ENCODE peak calls at places on chromosomes 4 and X, in seven cellular contexts. One of them, this sample, is unnamed.

GRCh38 chr4:54558889-54559682 is 98.7 kb upstream of the KIT start:
- DNase-seq in trophoblast cell: no peak
- DNase-seq in H9: no peak
- DNase-seq in IMR-90: no peak
- DNase-seq in mesendoderm: no peak
- DNase-seq in mesenchymal stem cell: no peak
- DNase-seq in neuronal stem cell: no peak
- DNase-seq in this sample: no peak

GRCh38 chr4:25663778-25664177 is 8.1 kb downstream of the SLC34A2 start:
- DNase-seq in trophoblast cell: no peak
- DNase-seq in H9: no peak
- DNase-seq in IMR-90: no peak
- DNase-seq in mesendoderm: no peak
- DNase-seq in mesenchymal stem cell: no peak
- DNase-seq in neuronal stem cell: no peak
- DNase-seq in this sample: no peak

GRCh38 chr4:3373468-3373867 is 68.3 kb upstream of the HGFAC start:
- DNase-seq in trophoblast cell: no peak
- DNase-seq in H9: no peak
- DNase-seq in IMR-90: no peak
- DNase-seq in mesendoderm: no peak
- DNase-seq in mesenchymal stem cell: no peak
- DNase-seq in neuronal stem cell: no peak
- DNase-seq in this sample: no peak

GRCh38 chrX:136192839-136193414 is 45.6 kb downstream of the FHL1 start:
- DNase-seq in trophoblast cell: no peak
- DNase-seq in H9: no peak
- DNase-seq in IMR-90: peak
- DNase-seq in mesendoderm: no peak
- DNase-seq in mesenchymal stem cell: no peak
- DNase-seq in neuronal stem cell: no peak
- DNase-seq in this sample: no peak

GRCh38 chr4:95153182-95153581 is 395.4 kb downstream of the BMPR1B start:
- DNase-seq in trophoblast cell: no peak
- DNase-seq in H9: no peak
- DNase-seq in IMR-90: no peak
- DNase-seq in mesendoderm: no peak
- DNase-seq in mesenchymal stem cell: no peak
- DNase-seq in neuronal stem cell: no peak
- DNase-seq in this sample: no peak

GRCh38 chr4:106695846-106696245 is 327.3 kb upstream of the GIMD1 start:
- DNase-seq in trophoblast cell: no peak
- DNase-seq in H9: no peak
- DNase-seq in IMR-90: no peak
- DNase-seq in mesendoderm: no peak
- DNase-seq in mesenchymal stem cell: no peak
- DNase-seq in neuronal stem cell: no peak
- DNase-seq in this sample: no peak

GRCh38 chr4:3059090-3059428 is 15.3 kb downstream of the HTT-AS start:
- DNase-seq in trophoblast cell: no peak
- DNase-seq in H9: no peak
- DNase-seq in IMR-90: no peak
- DNase-seq in mesendoderm: no peak
- DNase-seq in mesenchymal stem cell: no peak
- DNase-seq in neuronal stem cell: no peak
- DNase-seq in this sample: no peak

GRCh38 chr4:158778065-158778711 is 9.4 kb downstream of the FNIP2 start:
- DNase-seq in trophoblast cell: no peak
- DNase-seq in H9: no peak
- DNase-seq in IMR-90: no peak
- DNase-seq in mesendoderm: no peak
- DNase-seq in mesenchymal stem cell: no peak
- DNase-seq in neuronal stem cell: no peak
- DNase-seq in this sample: no peak

GRCh38 chr4:107376293-107376692 is 340.2 kb upstream of the DKK2 start:
- DNase-seq in trophoblast cell: no peak
- DNase-seq in H9: no peak
- DNase-seq in IMR-90: no peak
- DNase-seq in mesendoderm: no peak
- DNase-seq in mesenchymal stem cell: no peak
- DNase-seq in neuronal stem cell: no peak
- DNase-seq in this sample: no peak

GRCh38 chr4:143700420-143701352 is at the start of gene FREM3:
- DNase-seq in trophoblast cell: no peak
- DNase-seq in H9: peak
- DNase-seq in IMR-90: no peak
- DNase-seq in mesendoderm: peak
- DNase-seq in mesenchymal stem cell: no peak
- DNase-seq in neuronal stem cell: peak
- DNase-seq in this sample: peak

GRCh38 chr4:177448850-177449249 is 6.6 kb upstream of the AGA start:
- DNase-seq in trophoblast cell: no peak
- DNase-seq in H9: no peak
- DNase-seq in IMR-90: peak
- DNase-seq in mesendoderm: no peak
- DNase-seq in mesenchymal stem cell: peak
- DNase-seq in neuronal stem cell: no peak
- DNase-seq in this sample: no peak

GRCh38 chr4:22237846-22238513 is 277.9 kb downstream of the ADGRA3 start:
- DNase-seq in trophoblast cell: no peak
- DNase-seq in H9: no peak
- DNase-seq in IMR-90: no peak
- DNase-seq in mesendoderm: no peak
- DNase-seq in mesenchymal stem cell: no peak
- DNase-seq in neuronal stem cell: no peak
- DNase-seq in this sample: no peak

GRCh38 chr4:82710202-82710929 is 88.2 kb downstream of the SCD5 start:
- DNase-seq in trophoblast cell: no peak
- DNase-seq in H9: peak
- DNase-seq in IMR-90: no peak
- DNase-seq in mesendoderm: peak
- DNase-seq in mesenchymal stem cell: no peak
- DNase-seq in neuronal stem cell: no peak
- DNase-seq in this sample: no peak

GRCh38 chr4:54272051-54272450 is 43.0 kb downstream of the PDGFRA start:
- DNase-seq in trophoblast cell: peak
- DNase-seq in H9: no peak
- DNase-seq in IMR-90: no peak
- DNase-seq in mesendoderm: no peak
- DNase-seq in mesenchymal stem cell: no peak
- DNase-seq in neuronal stem cell: no peak
- DNase-seq in this sample: no peak

DNA sequence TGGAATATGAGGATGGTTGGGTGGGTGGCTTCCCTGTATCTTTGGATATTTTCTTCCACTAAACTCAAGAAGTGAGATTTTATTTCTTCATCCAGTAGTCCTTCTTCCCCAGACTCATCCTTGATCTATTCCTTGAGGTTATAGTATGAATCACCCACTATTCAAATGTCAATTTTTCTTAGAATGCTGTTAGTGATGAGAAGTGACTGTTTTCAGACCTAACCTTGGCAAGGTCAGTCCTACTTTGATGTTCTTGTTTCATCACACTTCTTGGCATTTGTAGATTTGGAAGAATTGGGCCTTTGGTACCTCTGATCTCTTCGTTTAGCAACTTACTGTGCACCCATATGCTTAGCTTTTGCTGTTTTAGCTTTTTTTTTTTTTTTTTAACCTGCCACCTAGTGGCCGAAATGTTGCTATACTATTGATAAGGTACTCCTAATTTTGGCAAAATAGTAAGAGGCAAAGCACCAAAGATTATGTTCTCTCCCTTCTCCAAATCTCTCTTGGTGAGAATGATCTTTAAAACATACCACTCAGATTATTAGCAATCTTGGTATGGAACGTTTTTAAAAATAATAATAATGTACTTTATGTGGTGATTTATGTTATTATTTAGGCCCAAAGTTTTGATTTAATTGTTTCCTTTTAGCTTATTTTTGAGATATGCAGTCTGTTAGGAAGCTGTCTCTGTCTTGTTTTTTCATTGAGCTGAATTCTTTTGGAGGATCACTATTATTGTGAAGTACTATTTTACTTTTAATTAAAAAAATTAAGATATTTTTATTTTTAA is 16.5 kb downstream of the DCK start:
- DNase-seq in trophoblast cell: peak
- DNase-seq in H9: no peak
- DNase-seq in IMR-90: peak
- DNase-seq in mesendoderm: peak
- DNase-seq in mesenchymal stem cell: peak
- DNase-seq in neuronal stem cell: no peak
- DNase-seq in this sample: no peak
- H4K8ac ChIP-seq in trophoblast cell: no peak
- H4K8ac ChIP-seq in H9: no peak
- H4K8ac ChIP-seq in IMR-90: peak
- H4K8ac ChIP-seq in mesendoderm: no peak
- H4K8ac ChIP-seq in mesenchymal stem cell: no peak
- H4K8ac ChIP-seq in neuronal stem cell: no peak
- H4K8ac ChIP-seq in this sample: no peak

GRCh38 chr4:160809576-160809975 is 1354.2 kb downstream of the FSTL5 start:
- DNase-seq in trophoblast cell: no peak
- DNase-seq in H9: no peak
- DNase-seq in IMR-90: no peak
- DNase-seq in mesendoderm: no peak
- DNase-seq in mesenchymal stem cell: no peak
- DNase-seq in neuronal stem cell: no peak
- DNase-seq in this sample: no peak

GRCh38 chr4:160810415-160810814 is 1353.4 kb downstream of the FSTL5 start:
- DNase-seq in trophoblast cell: no peak
- DNase-seq in H9: no peak
- DNase-seq in IMR-90: no peak
- DNase-seq in mesendoderm: no peak
- DNase-seq in mesenchymal stem cell: no peak
- DNase-seq in neuronal stem cell: no peak
- DNase-seq in this sample: no peak

GRCh38 chr4:160808174-160808573 is 1355.6 kb downstream of the FSTL5 start:
- DNase-seq in trophoblast cell: no peak
- DNase-seq in H9: no peak
- DNase-seq in IMR-90: no peak
- DNase-seq in mesendoderm: no peak
- DNase-seq in mesenchymal stem cell: no peak
- DNase-seq in neuronal stem cell: no peak
- DNase-seq in this sample: no peak

DNA sequence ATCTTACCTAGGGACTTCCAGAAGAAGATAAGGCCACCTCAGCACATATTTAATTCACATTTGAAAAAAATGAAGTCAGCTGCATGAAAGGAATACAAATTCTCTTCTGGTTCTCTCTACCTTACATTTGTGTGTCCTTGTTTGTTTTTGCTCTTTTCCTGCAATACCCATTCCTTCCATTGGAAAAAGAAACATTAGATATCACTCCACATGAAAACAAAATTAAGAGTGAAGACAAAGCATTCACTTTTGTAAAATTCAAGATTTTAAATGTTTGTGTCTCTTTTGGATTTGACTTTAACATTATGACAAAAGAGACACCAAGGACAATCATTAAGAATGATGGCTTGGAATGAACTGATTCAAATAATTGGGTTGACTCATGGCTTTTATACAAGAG is 1351.8 kb downstream of the FSTL5 start:
- DNase-seq in trophoblast cell: no peak
- DNase-seq in H9: no peak
- DNase-seq in IMR-90: no peak
- DNase-seq in mesendoderm: no peak
- DNase-seq in mesenchymal stem cell: no peak
- DNase-seq in neuronal stem cell: no peak
- DNase-seq in this sample: no peak
- H4K8ac ChIP-seq in trophoblast cell: no peak
- H4K8ac ChIP-seq in H9: no peak
- H4K8ac ChIP-seq in IMR-90: no peak
- H4K8ac ChIP-seq in mesendoderm: no peak
- H4K8ac ChIP-seq in mesenchymal stem cell: no peak
- H4K8ac ChIP-seq in neuronal stem cell: no peak
- H4K8ac ChIP-seq in this sample: no peak

DNA sequence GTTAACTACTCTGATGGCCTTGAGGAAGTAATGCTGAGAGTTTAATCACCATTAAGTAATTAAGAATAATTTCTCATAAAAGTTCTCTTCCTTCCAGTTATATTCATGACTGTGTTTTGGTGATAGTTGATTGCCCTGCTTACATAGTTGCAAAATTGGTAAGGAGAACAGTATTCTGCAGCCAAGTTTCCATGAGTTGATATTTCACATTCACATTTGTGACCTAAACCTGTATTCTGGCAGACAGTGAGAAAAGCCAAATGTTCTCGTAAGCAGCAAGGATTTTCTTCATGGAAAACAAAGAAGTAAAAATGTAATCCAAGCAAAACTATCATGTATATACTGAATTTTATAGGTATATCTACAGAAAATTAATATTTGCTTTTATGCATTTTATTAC is 187.8 kb upstream of the NUDT6 start:
- DNase-seq in trophoblast cell: no peak
- DNase-seq in H9: no peak
- DNase-seq in IMR-90: peak
- DNase-seq in mesendoderm: no peak
- DNase-seq in mesenchymal stem cell: peak
- DNase-seq in neuronal stem cell: no peak
- DNase-seq in this sample: no peak
- H4K8ac ChIP-seq in trophoblast cell: no peak
- H4K8ac ChIP-seq in H9: no peak
- H4K8ac ChIP-seq in IMR-90: no peak
- H4K8ac ChIP-seq in mesendoderm: no peak
- H4K8ac ChIP-seq in mesenchymal stem cell: no peak
- H4K8ac ChIP-seq in neuronal stem cell: no peak
- H4K8ac ChIP-seq in this sample: no peak

GRCh38 chrX:40078489-40079288 is 19.1 kb downstream of the BCOR start:
- DNase-seq in trophoblast cell: no peak
- DNase-seq in H9: no peak
- DNase-seq in IMR-90: no peak
- DNase-seq in mesendoderm: no peak
- DNase-seq in mesenchymal stem cell: no peak
- DNase-seq in neuronal stem cell: no peak
- DNase-seq in this sample: no peak

GRCh38 chrX:40074959-40075332 is 22.8 kb downstream of the BCOR start:
- DNase-seq in trophoblast cell: no peak
- DNase-seq in H9: no peak
- DNase-seq in IMR-90: no peak
- DNase-seq in mesendoderm: no peak
- DNase-seq in mesenchymal stem cell: no peak
- DNase-seq in neuronal stem cell: no peak
- DNase-seq in this sample: no peak

GRCh38 chrX:40076750-40077149 is 21.0 kb downstream of the BCOR start:
- DNase-seq in trophoblast cell: no peak
- DNase-seq in H9: no peak
- DNase-seq in IMR-90: no peak
- DNase-seq in mesendoderm: no peak
- DNase-seq in mesenchymal stem cell: no peak
- DNase-seq in neuronal stem cell: no peak
- DNase-seq in this sample: no peak

GRCh38 chrX:40077906-40078305 is 19.9 kb downstream of the BCOR start:
- DNase-seq in trophoblast cell: no peak
- DNase-seq in H9: no peak
- DNase-seq in IMR-90: no peak
- DNase-seq in mesendoderm: no peak
- DNase-seq in mesenchymal stem cell: no peak
- DNase-seq in neuronal stem cell: no peak
- DNase-seq in this sample: no peak

DNA sequence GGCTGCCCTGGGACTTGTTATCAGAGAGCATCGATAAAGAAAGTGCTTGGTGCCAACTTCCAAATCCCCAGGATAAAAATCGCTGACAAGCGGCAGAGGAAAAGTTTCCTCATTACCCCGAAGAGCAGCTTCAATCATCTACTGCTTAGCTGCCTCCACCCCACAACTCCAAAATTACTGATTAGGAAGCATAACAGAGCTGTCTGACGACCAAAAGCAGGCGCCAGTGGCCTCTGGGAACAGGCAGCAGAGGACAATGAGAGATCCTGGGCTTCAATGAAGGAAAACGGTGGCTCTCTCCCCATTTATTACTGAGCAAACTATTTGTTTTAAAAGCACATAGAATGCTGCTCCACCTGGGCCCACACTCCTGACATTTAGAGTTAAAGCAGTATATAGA is 20.6 kb downstream of the BCOR start:
- DNase-seq in trophoblast cell: no peak
- DNase-seq in H9: no peak
- DNase-seq in IMR-90: no peak
- DNase-seq in mesendoderm: no peak
- DNase-seq in mesenchymal stem cell: no peak
- DNase-seq in neuronal stem cell: no peak
- DNase-seq in this sample: no peak
- H4K8ac ChIP-seq in trophoblast cell: no peak
- H4K8ac ChIP-seq in H9: no peak
- H4K8ac ChIP-seq in IMR-90: no peak
- H4K8ac ChIP-seq in mesendoderm: no peak
- H4K8ac ChIP-seq in mesenchymal stem cell: no peak
- H4K8ac ChIP-seq in neuronal stem cell: no peak
- H4K8ac ChIP-seq in this sample: no peak

This sample was measured in H1.